ENCODE peak calls at places on chromosome 9, in four cellular contexts. Y, T, D and F are unnamed samples. For H3K4me1, the result is how much of the 10 kb centered on the place peaks cover.

GRCh38 chr9:7246917-7247538 is 489.3 kb downstream of the KDM4C start:
- DNase-seq in Y (no peak), T (no peak), D (no peak), F (no peak)

GRCh38 chr9:127637322-127637847 is 25.3 kb downstream of the STXBP1 start:
- DNase-seq in Y (peak), T (peak), D (no peak), F (peak)

GRCh38 chr9:35660966-35661413 is 2.9 kb downstream of the CCDC107 start:
- DNase-seq in Y (peak), T (no peak), D (no peak), F (no peak)

GRCh38 chr9:124756011-124756410 is 15.1 kb downstream of the NR6A1 start:
- DNase-seq in Y (no peak), T (no peak), D (no peak), F (no peak)

GRCh38 chr9:4005896-4006295 is 294.0 kb downstream of the GLIS3 start:
- DNase-seq in Y (no peak), T (no peak), D (no peak), F (no peak)

GRCh38 chr9:7259544-7260241 is 501.9 kb downstream of the KDM4C start:
- DNase-seq in Y (no peak), T (no peak), D (no peak), F (no peak)

GRCh38 chr9:120383999-120384924 is 195.7 kb downstream of the CDK5RAP2 start:
- DNase-seq in Y (peak), T (peak), D (no peak), F (no peak)

GRCh38 chr9:99018653-99019052 is 74.9 kb downstream of the COL15A1 start:
- DNase-seq in Y (no peak), T (no peak), D (no peak), F (no peak)

GRCh38 chr9:33950371-33950770 is 98.3 kb downstream of the UBAP2 start:
- DNase-seq in Y (no peak), T (no peak), D (no peak), F (no peak)

GRCh38 chr9:124855944-124856773 is 2.9 kb downstream of the WDR38 start:
- DNase-seq in Y (no peak), T (no peak), D (no peak), F (no peak)

GRCh38 chr9:16509946-16510504 is 360.4 kb downstream of the BNC2 start:
- DNase-seq in Y (no peak), T (no peak), D (no peak), F (no peak)

GRCh38 chr9:18238254-18238653 is 235.7 kb upstream of the ADAMTSL1 start:
- DNase-seq in Y (no peak), T (no peak), D (no peak), F (no peak)
- H3K4me1 ChIP-seq in Y (under half), T (under half), D (under half), F (under half)

DNA sequence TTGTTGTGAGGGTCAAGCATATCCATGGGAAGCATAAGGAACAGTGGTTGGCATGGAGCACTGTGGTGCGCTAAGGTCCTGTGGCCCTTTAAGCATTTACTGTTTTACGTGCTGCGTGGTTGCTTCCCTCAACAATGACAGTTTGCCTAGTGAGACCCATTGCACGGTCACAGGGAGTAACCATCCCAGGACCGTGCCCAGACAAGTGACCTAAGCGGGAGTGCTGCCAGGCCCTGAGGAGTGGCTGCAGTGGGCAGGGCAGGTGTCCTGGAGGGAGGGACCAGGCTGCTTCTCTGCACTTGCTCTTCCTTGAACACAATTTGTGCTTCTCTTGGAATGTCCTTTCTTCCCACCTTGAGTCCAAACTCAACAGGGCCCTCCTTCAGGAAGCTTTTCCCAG is 64.6 kb downstream of the RGS3 start:
- DNase-seq in Y (peak), T (no peak), D (no peak), F (no peak)
- H3K4me1 ChIP-seq in Y (under half), T (under half), D (under half), F (under half)

DNA sequence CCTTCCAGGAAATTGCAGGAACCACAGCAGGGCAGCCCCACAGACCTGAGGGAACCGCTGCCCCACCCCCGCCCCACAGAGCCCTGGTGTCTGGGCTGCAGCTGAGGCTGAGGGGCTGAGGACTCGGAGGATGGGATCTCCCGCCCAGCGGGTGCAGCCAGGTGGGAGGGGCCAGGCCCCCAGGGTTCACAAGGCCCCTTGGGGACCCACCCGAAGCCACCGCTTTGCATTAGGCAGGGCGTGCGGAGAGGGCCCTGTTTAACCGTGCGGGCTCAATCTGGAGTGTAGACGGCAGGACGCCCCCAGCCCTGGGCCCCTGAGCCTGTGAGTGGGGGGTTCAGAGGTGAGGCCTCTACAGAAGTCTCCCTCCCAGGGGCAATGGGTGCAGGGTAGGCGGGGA is 10.8 kb downstream of the NOTCH1 start:
- DNase-seq in Y (no peak), T (no peak), D (no peak), F (no peak)
- H3K4me1 ChIP-seq in Y (half or more), T (under half), D (under half), F (under half)

GRCh38 chr9:23372703-23373102 is 453.3 kb downstream of the ELAVL2 start:
- DNase-seq in Y (no peak), T (no peak), D (no peak), F (no peak)
- H3K4me1 ChIP-seq in Y (under half), T (under half), D (under half), F (under half)

GRCh38 chr9:78783743-78784142 is 486.8 kb downstream of the PSAT1 start:
- DNase-seq in Y (no peak), T (no peak), D (no peak), F (no peak)

GRCh38 chr9:78778843-78779486 is 482.0 kb downstream of the PSAT1 start:
- DNase-seq in Y (no peak), T (no peak), D (no peak), F (no peak)

GRCh38 chr9:78781681-78782080 is 484.8 kb downstream of the PSAT1 start:
- DNase-seq in Y (no peak), T (no peak), D (no peak), F (no peak)

GRCh38 chr9:78782234-78782633 is 485.3 kb downstream of the PSAT1 start:
- DNase-seq in Y (no peak), T (no peak), D (no peak), F (no peak)

GRCh38 chr9:78782858-78783257 is 485.9 kb downstream of the PSAT1 start:
- DNase-seq in Y (no peak), T (no peak), D (no peak), F (no peak)
- H3K4me1 ChIP-seq in Y (under half), T (under half), D (under half), F (under half)

GRCh38 chr9:128808543-128808942 is 9.8 kb upstream of the ENDOG start:
- DNase-seq in Y (no peak), T (no peak), D (no peak), F (no peak)

GRCh38 chr9:128807827-128808226 is 10.5 kb upstream of the ENDOG start:
- DNase-seq in Y (no peak), T (no peak), D (no peak), F (no peak)

GRCh38 chr9:128809831-128810230 is 8.5 kb upstream of the ENDOG start:
- DNase-seq in Y (no peak), T (no peak), D (no peak), F (no peak)

GRCh38 chr9:128809036-128809599 is 9.2 kb upstream of the ENDOG start:
- DNase-seq in Y (no peak), T (no peak), D (no peak), F (no peak)

DNA sequence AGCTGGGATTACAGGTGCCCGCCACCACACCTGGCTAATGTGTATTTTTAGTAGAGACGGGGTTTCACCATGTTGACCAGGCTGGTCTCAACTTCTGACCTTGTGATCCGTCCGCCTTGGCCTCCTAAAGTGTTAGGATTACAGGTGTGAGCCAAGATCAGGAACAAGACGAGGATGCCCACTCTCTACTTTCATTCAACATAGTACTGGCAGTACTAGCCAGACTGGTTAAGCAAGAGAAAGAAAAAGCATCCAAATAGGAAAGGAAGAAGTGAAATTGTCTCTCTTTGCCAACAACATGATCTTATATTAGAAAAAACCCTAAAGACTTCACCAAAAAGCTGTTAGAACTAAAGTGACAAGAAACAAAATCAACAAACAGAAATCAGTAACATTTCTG is 7.4 kb upstream of the ENDOG start:
- DNase-seq in Y (no peak), T (no peak), D (no peak), F (no peak)
- H3K4me1 ChIP-seq in Y (under half), T (under half), D (under half), F (under half)

GRCh38 chr9:114906922-114907571 is 23.3 kb downstream of the TNFSF8 start:
- DNase-seq in Y (peak), T (no peak), D (no peak), F (no peak)
- H3K4me1 ChIP-seq in Y (under half), T (under half), D (under half), F (under half)